ENCODE peak calls at places on chromosomes 4 and X, in seven cellular contexts. One of them, this sample, is unnamed.

GRCh38 chr4:122150896-122151295 is 1.2 kb upstream of the BLTP1 start:
- DNase-seq in omental fat pad: no peak
- DNase-seq in upper lobe of left lung: no peak
- DNase-seq in nephron progenitor cell: no peak
- DNase-seq in NCI-H226: no peak
- DNase-seq in lower leg skin: no peak
- DNase-seq in effector CD8-positive, alpha-beta T cell: no peak
- DNase-seq in this sample: no peak

GRCh38 chr4:25425361-25425760 is 48.3 kb downstream of the ANAPC4 start:
- DNase-seq in omental fat pad: no peak
- DNase-seq in upper lobe of left lung: no peak
- DNase-seq in nephron progenitor cell: no peak
- DNase-seq in NCI-H226: no peak
- DNase-seq in lower leg skin: no peak
- DNase-seq in effector CD8-positive, alpha-beta T cell: no peak
- DNase-seq in this sample: no peak

GRCh38 chrX:140943513-140943912 is 58.9 kb upstream of the SPANXB1 start:
- DNase-seq in omental fat pad: no peak
- DNase-seq in upper lobe of left lung: no peak
- DNase-seq in nephron progenitor cell: no peak
- DNase-seq in NCI-H226: no peak
- DNase-seq in lower leg skin: no peak
- DNase-seq in effector CD8-positive, alpha-beta T cell: no peak
- DNase-seq in this sample: no peak

GRCh38 chrX:130654409-130654970 is 248.5 kb downstream of the ENOX2 start:
- DNase-seq in omental fat pad: no peak
- DNase-seq in upper lobe of left lung: no peak
- DNase-seq in nephron progenitor cell: no peak
- DNase-seq in NCI-H226: no peak
- DNase-seq in lower leg skin: no peak
- DNase-seq in effector CD8-positive, alpha-beta T cell: no peak
- DNase-seq in this sample: no peak

GRCh38 chr4:2284161-2284933 is 22.4 kb upstream of the MXD4 start:
- DNase-seq in omental fat pad: no peak
- DNase-seq in upper lobe of left lung: no peak
- DNase-seq in nephron progenitor cell: no peak
- DNase-seq in NCI-H226: no peak
- DNase-seq in lower leg skin: no peak
- DNase-seq in effector CD8-positive, alpha-beta T cell: no peak
- DNase-seq in this sample: no peak

GRCh38 chr4:75666299-75666698 is 6.9 kb downstream of the G3BP2 start:
- DNase-seq in omental fat pad: no peak
- DNase-seq in upper lobe of left lung: no peak
- DNase-seq in nephron progenitor cell: no peak
- DNase-seq in NCI-H226: no peak
- DNase-seq in lower leg skin: no peak
- DNase-seq in effector CD8-positive, alpha-beta T cell: no peak
- DNase-seq in this sample: no peak

GRCh38 chrX:150268839-150269238 is 94.3 kb upstream of the MAMLD1 start:
- DNase-seq in omental fat pad: no peak
- DNase-seq in upper lobe of left lung: no peak
- DNase-seq in nephron progenitor cell: no peak
- DNase-seq in NCI-H226: no peak
- DNase-seq in lower leg skin: no peak
- DNase-seq in effector CD8-positive, alpha-beta T cell: no peak
- DNase-seq in this sample: no peak

GRCh38 chr4:117965608-117966007 is 68.7 kb upstream of the NDST3 start:
- DNase-seq in omental fat pad: no peak
- DNase-seq in upper lobe of left lung: no peak
- DNase-seq in nephron progenitor cell: peak; percentile 14
- DNase-seq in NCI-H226: no peak
- DNase-seq in lower leg skin: no peak
- DNase-seq in effector CD8-positive, alpha-beta T cell: no peak
- DNase-seq in this sample: no peak